ENCODE peak calls at places on chromosomes 12 and 14, in seven cellular contexts. One of them, this sample, is unnamed.

GRCh38 chr14:93023802-93024434 is 91.8 kb downstream of the ITPK1 start:
- DNase-seq in GM23248: no peak
- DNase-seq in astrocyte: no peak
- DNase-seq in fibroblast of lung: no peak
- DNase-seq in H1: no peak
- DNase-seq in mesenchymal stem cell: no peak
- DNase-seq in OCI-LY7: no peak
- DNase-seq in this sample: no peak

GRCh38 chr14:106508216-106508615 is 981.8 kb downstream of the TMEM121 start:
- DNase-seq in fibroblast of lung: no peak
- DNase-seq in astrocyte: no peak
- DNase-seq in H1: no peak
- DNase-seq in OCI-LY7: no peak
- DNase-seq in mesenchymal stem cell: no peak
- DNase-seq in GM23248: no peak
- DNase-seq in this sample: no peak

GRCh38 chr12:120853188-120853587 is 51.0 kb downstream of the SPPL3 start:
- DNase-seq in OCI-LY7: no peak
- DNase-seq in astrocyte: peak
- DNase-seq in fibroblast of lung: no peak
- DNase-seq in GM23248: peak
- DNase-seq in mesenchymal stem cell: peak
- DNase-seq in H1: no peak
- DNase-seq in this sample: no peak

GRCh38 chr12:123278150-123278627 is 6.5 kb upstream of the CDK2AP1 start:
- DNase-seq in fibroblast of lung: no peak
- DNase-seq in H1: no peak
- DNase-seq in mesenchymal stem cell: no peak
- DNase-seq in astrocyte: no peak
- DNase-seq in OCI-LY7: peak
- DNase-seq in GM23248: no peak
- DNase-seq in this sample: no peak

GRCh38 chr12:100484178-100484886 is 10.7 kb downstream of the NR1H4 start:
- DNase-seq in H1: no peak
- DNase-seq in fibroblast of lung: peak
- DNase-seq in GM23248: no peak
- DNase-seq in mesenchymal stem cell: no peak
- DNase-seq in OCI-LY7: no peak
- DNase-seq in astrocyte: peak
- DNase-seq in this sample: no peak

GRCh38 chr14:31559939-31560338 is 1.3 kb upstream of the NUBPL start:
- DNase-seq in H1: no peak
- DNase-seq in fibroblast of lung: no peak
- DNase-seq in astrocyte: no peak
- DNase-seq in GM23248: no peak
- DNase-seq in OCI-LY7: no peak
- DNase-seq in mesenchymal stem cell: no peak
- DNase-seq in this sample: no peak

GRCh38 chr12:109761631-109761950 is 48.0 kb downstream of the FAM222A start:
- DNase-seq in OCI-LY7: no peak
- DNase-seq in GM23248: no peak
- DNase-seq in fibroblast of lung: no peak
- DNase-seq in astrocyte: no peak
- DNase-seq in mesenchymal stem cell: no peak
- DNase-seq in H1: no peak
- DNase-seq in this sample: no peak

GRCh38 chr12:118430516-118430915 is 54.2 kb downstream of the SUDS3 start:
- DNase-seq in mesenchymal stem cell: no peak
- DNase-seq in OCI-LY7: no peak
- DNase-seq in fibroblast of lung: no peak
- DNase-seq in astrocyte: no peak
- DNase-seq in H1: no peak
- DNase-seq in GM23248: peak
- DNase-seq in this sample: no peak

GRCh38 chr14:100426331-100426730 is 103.2 kb downstream of the SLC25A47 start:
- DNase-seq in OCI-LY7: no peak
- DNase-seq in mesenchymal stem cell: no peak
- DNase-seq in GM23248: no peak
- DNase-seq in H1: no peak
- DNase-seq in astrocyte: no peak
- DNase-seq in fibroblast of lung: no peak
- DNase-seq in this sample: no peak

GRCh38 chr14:20873370-20874177 is 17.6 kb upstream of the RNASE3 start:
- DNase-seq in OCI-LY7: peak
- DNase-seq in astrocyte: peak
- DNase-seq in fibroblast of lung: peak
- DNase-seq in H1: peak
- DNase-seq in mesenchymal stem cell: peak
- DNase-seq in GM23248: peak
- DNase-seq in this sample: no peak

GRCh38 chr14:102731871-102732800 is 45.1 kb upstream of the TRAF3 start:
- DNase-seq in OCI-LY7: no peak
- DNase-seq in mesenchymal stem cell: no peak
- DNase-seq in fibroblast of lung: no peak
- DNase-seq in GM23248: no peak
- DNase-seq in H1: peak
- DNase-seq in astrocyte: no peak
- DNase-seq in this sample: no peak

GRCh38 chr14:57889245-57889644 is 23.4 kb upstream of the SLC35F4 start:
- DNase-seq in mesenchymal stem cell: no peak
- DNase-seq in GM23248: peak
- DNase-seq in astrocyte: peak
- DNase-seq in OCI-LY7: no peak
- DNase-seq in H1: no peak
- DNase-seq in fibroblast of lung: peak
- DNase-seq in this sample: no peak

GRCh38 chr12:113418213-113418879 is 3.8 kb upstream of the SDSL start:
- DNase-seq in astrocyte: no peak
- DNase-seq in OCI-LY7: no peak
- DNase-seq in H1: no peak
- DNase-seq in mesenchymal stem cell: no peak
- DNase-seq in GM23248: peak
- DNase-seq in fibroblast of lung: peak
- DNase-seq in this sample: no peak

GRCh38 chr14:98909251-98909944 is 362.6 kb downstream of the BCL11B start:
- DNase-seq in H1: no peak
- DNase-seq in mesenchymal stem cell: no peak
- DNase-seq in GM23248: peak
- DNase-seq in OCI-LY7: no peak
- DNase-seq in astrocyte: peak
- DNase-seq in fibroblast of lung: peak
- DNase-seq in this sample: peak

GRCh38 chr12:75984577-75985182 is 46.9 kb downstream of the PHLDA1 start:
- DNase-seq in OCI-LY7: no peak
- DNase-seq in H1: no peak
- DNase-seq in GM23248: no peak
- DNase-seq in fibroblast of lung: no peak
- DNase-seq in mesenchymal stem cell: no peak
- DNase-seq in astrocyte: no peak
- DNase-seq in this sample: no peak

GRCh38 chr14:50230601-50231474 is 540 bp downstream of the SOS2 start:
- DNase-seq in OCI-LY7: peak
- DNase-seq in fibroblast of lung: peak
- DNase-seq in H1: no peak
- DNase-seq in astrocyte: peak
- DNase-seq in mesenchymal stem cell: peak
- DNase-seq in GM23248: peak
- DNase-seq in this sample: peak

GRCh38 chr14:79699206-79699605 is 512.1 kb downstream of the DIO2 start:
- DNase-seq in H1: no peak
- DNase-seq in GM23248: no peak
- DNase-seq in fibroblast of lung: no peak
- DNase-seq in astrocyte: no peak
- DNase-seq in OCI-LY7: no peak
- DNase-seq in mesenchymal stem cell: no peak
- DNase-seq in this sample: no peak

GRCh38 chr12:131608740-131609665 is 101.9 kb upstream of the SFSWAP start:
- DNase-seq in H1: peak
- DNase-seq in fibroblast of lung: peak
- DNase-seq in GM23248: peak
- DNase-seq in OCI-LY7: peak
- DNase-seq in mesenchymal stem cell: no peak
- DNase-seq in astrocyte: no peak
- DNase-seq in this sample: no peak

GRCh38 chr12:88339966-88340365 is 197.9 kb downstream of the TMTC3 start:
- DNase-seq in OCI-LY7: no peak
- DNase-seq in astrocyte: no peak
- DNase-seq in mesenchymal stem cell: peak
- DNase-seq in H1: no peak
- DNase-seq in fibroblast of lung: peak
- DNase-seq in GM23248: peak
- DNase-seq in this sample: no peak

DNA sequence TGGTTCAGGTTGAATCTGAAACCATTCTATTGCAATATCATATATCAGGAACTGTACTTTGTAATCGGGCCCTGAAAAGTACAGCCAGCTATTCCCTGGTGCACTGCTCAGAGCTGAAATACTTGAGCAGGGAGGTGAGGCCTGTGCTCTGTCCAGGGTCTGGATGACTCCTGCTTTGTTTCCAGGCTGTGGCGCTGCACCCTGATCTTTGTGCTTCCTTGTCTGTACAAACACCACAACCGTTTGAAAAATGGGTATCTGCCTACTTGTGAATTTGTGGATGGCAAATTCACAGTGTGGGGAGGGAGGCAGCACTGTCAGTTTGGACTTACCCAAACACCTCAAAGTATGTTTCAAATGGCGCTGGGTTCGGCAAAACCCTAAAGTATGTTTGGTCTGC is 155.4 kb upstream of the FAR2 start:
- DNase-seq in GM23248: no peak
- DNase-seq in OCI-LY7: no peak
- DNase-seq in H1: no peak
- DNase-seq in astrocyte: no peak
- DNase-seq in mesenchymal stem cell: no peak
- DNase-seq in fibroblast of lung: no peak
- DNase-seq in this sample: no peak
- H2AFZ ChIP-seq in GM23248: no peak
- H2AFZ ChIP-seq in OCI-LY7: no peak
- H2AFZ ChIP-seq in H1: peak
- H2AFZ ChIP-seq in astrocyte: no peak
- H2AFZ ChIP-seq in mesenchymal stem cell: no peak
- H2AFZ ChIP-seq in fibroblast of lung: no peak
- H2AFZ ChIP-seq in this sample: no peak

GRCh38 chr12:6352198-6353173 is 10.6 kb upstream of the TNFRSF1A start:
- DNase-seq in astrocyte: no peak
- DNase-seq in fibroblast of lung: no peak
- DNase-seq in H1: no peak
- DNase-seq in mesenchymal stem cell: no peak
- DNase-seq in GM23248: no peak
- DNase-seq in OCI-LY7: peak
- DNase-seq in this sample: no peak
- H2AFZ ChIP-seq in astrocyte: no peak
- H2AFZ ChIP-seq in fibroblast of lung: no peak
- H2AFZ ChIP-seq in H1: no peak
- H2AFZ ChIP-seq in mesenchymal stem cell: peak
- H2AFZ ChIP-seq in GM23248: no peak
- H2AFZ ChIP-seq in OCI-LY7: peak
- H2AFZ ChIP-seq in this sample: no peak

GRCh38 chr12:57800965-57801364 is 17.6 kb downstream of the AVIL start:
- DNase-seq in H1: no peak
- DNase-seq in GM23248: peak
- DNase-seq in mesenchymal stem cell: no peak
- DNase-seq in astrocyte: no peak
- DNase-seq in fibroblast of lung: no peak
- DNase-seq in OCI-LY7: no peak
- DNase-seq in this sample: no peak

GRCh38 chr12:57807285-57807684 is 11.2 kb downstream of the AVIL start:
- DNase-seq in H1: no peak
- DNase-seq in fibroblast of lung: no peak
- DNase-seq in mesenchymal stem cell: no peak
- DNase-seq in GM23248: no peak
- DNase-seq in OCI-LY7: no peak
- DNase-seq in astrocyte: no peak
- DNase-seq in this sample: no peak

GRCh38 chr12:57806677-57807076 is 11.9 kb downstream of the AVIL start:
- DNase-seq in astrocyte: no peak
- DNase-seq in OCI-LY7: no peak
- DNase-seq in GM23248: no peak
- DNase-seq in mesenchymal stem cell: no peak
- DNase-seq in fibroblast of lung: no peak
- DNase-seq in H1: no peak
- DNase-seq in this sample: no peak

GRCh38 chr12:57802607-57803006 is 15.9 kb downstream of the AVIL start:
- DNase-seq in GM23248: no peak
- DNase-seq in H1: no peak
- DNase-seq in fibroblast of lung: no peak
- DNase-seq in astrocyte: no peak
- DNase-seq in OCI-LY7: no peak
- DNase-seq in mesenchymal stem cell: no peak
- DNase-seq in this sample: no peak

DNA sequence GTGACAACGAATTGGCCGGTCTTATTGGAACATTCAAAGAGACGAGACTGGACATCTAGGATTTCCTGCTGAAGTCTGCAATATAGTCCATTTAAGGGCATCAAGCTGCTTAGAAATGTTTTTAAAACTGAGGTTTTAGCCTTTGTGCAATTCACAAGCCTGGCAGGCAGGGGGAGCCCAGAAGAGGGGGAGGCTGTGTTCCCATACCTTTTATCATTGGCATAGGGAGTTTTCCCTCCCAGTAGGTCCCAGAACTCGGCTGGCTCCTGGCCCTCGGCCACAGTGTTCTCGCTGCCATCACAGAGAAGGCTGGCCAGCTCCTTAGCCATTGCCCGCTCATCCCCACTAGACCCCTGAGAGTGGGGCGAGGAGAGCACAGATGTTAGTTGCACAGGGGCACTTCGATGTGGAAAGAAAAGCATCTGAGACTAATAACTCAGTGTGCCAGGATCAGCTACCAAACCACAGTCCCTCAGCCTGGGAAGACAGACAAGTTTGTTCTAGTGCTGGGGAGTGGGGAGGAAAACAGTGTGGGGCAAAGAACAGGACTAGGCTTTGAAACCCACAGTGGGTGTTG is 15.1 kb downstream of the AVIL start:
- DNase-seq in H1: peak
- DNase-seq in astrocyte: no peak
- DNase-seq in mesenchymal stem cell: peak
- DNase-seq in fibroblast of lung: peak
- DNase-seq in OCI-LY7: peak
- DNase-seq in GM23248: peak
- DNase-seq in this sample: no peak
- H2AFZ ChIP-seq in H1: no peak
- H2AFZ ChIP-seq in astrocyte: no peak
- H2AFZ ChIP-seq in mesenchymal stem cell: no peak
- H2AFZ ChIP-seq in fibroblast of lung: no peak
- H2AFZ ChIP-seq in OCI-LY7: no peak
- H2AFZ ChIP-seq in GM23248: no peak
- H2AFZ ChIP-seq in this sample: peak

DNA sequence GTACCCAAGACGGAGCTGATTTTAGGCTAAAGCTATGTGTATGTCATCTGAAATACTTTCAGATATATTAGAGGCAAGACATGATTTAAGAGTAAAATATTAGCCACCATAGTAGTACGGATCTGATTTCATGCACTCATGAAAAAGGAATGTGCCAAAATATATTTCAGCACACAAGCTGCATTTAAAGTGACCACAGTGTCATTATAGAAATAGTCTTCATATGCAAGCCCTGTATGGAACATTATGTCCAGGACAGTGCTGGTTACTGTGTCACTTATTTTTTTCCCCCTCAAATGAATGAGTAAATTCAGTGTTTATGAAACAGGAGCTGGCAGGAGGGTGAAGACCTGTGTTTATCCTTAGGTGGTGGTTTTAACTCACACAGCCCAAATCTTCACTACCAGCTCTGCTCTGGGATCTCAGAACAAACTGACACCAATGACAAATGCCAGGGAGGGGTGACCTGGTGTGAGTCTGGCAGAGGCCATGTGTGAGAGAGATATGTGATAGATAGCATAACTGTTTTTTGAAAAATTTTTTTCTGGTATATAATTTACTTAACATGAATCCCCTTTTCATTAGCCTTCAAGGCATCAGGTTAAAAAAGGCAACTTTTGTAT is 51.7 kb downstream of the SLC38A4 start:
- DNase-seq in H1: no peak
- DNase-seq in GM23248: peak
- DNase-seq in OCI-LY7: no peak
- DNase-seq in mesenchymal stem cell: no peak
- DNase-seq in fibroblast of lung: peak
- DNase-seq in astrocyte: peak
- DNase-seq in this sample: no peak
- H2AFZ ChIP-seq in H1: no peak
- H2AFZ ChIP-seq in GM23248: peak
- H2AFZ ChIP-seq in OCI-LY7: no peak
- H2AFZ ChIP-seq in mesenchymal stem cell: no peak
- H2AFZ ChIP-seq in fibroblast of lung: no peak
- H2AFZ ChIP-seq in astrocyte: no peak
- H2AFZ ChIP-seq in this sample: no peak

This sample was measured in keratinocyte.